ENCODE peak calls at places on chromosomes 16 and 17, in ten cellular contexts. S is activated effector memory CD4-positive, alpha-beta T cell treated with Interleukin-2 at 50 U/mL for 16 hours; K is kidney tubule cell; I is AG09309; J is NCI-H2171; C is T-helper 9 cell; H is NCI-H1436; B is AG10803; F is NCI-H524 treated with DMSO at 0.1 percent for 48 hours; M is NCI-H1105. T is an unnamed sample.

GRCh38 chr16:77744136-77744535 is 21.8 kb downstream of the NUDT7 start:
- DNase-seq in S (no peak), K (no peak), I (no peak), J (no peak), C (no peak), H (no peak), B (no peak), F (no peak), M (no peak), T (no peak)

GRCh38 chr17:42475853-42476252 is 17.2 kb downstream of the ATP6V0A1 start:
- DNase-seq in S (no peak), K (no peak), I (no peak), J (no peak), C (no peak), H (no peak), B (peak), F (no peak), M (no peak), T (no peak)

GRCh38 chr16:2511128-2511785 is 2.5 kb upstream of the ATP6V0C start:
- DNase-seq in S (no peak), K (peak), I (no peak), J (no peak), C (no peak), H (no peak), B (peak), F (no peak), M (no peak), T (peak)

GRCh38 chr17:63986842-63987615 is 11.1 kb upstream of the PRR29 start:
- DNase-seq in S (no peak), K (no peak), I (no peak), J (no peak), C (no peak), H (no peak), B (no peak), F (no peak), M (no peak), T (no peak)

GRCh38 chr17:33778505-33779398 is 476.3 kb upstream of the CCL2 start:
- DNase-seq in S (no peak), K (peak), I (peak), J (peak), C (peak), H (peak), B (peak), F (no peak), M (peak), T (peak)

GRCh38 chr17:67260051-67260987 is 15.3 kb upstream of the HELZ start:
- DNase-seq in S (no peak), K (no peak), I (peak), J (no peak), C (no peak), H (no peak), B (peak), F (no peak), M (no peak), T (peak)

GRCh38 chr17:6548578-6549330 is 7.6 kb downstream of the PITPNM3 start:
- DNase-seq in S (no peak), K (no peak), I (no peak), J (no peak), C (no peak), H (no peak), B (no peak), F (no peak), M (no peak), T (no peak)

GRCh38 chr17:280216-280615 is 72.4 kb downstream of the RPH3AL start:
- DNase-seq in S (no peak), K (no peak), I (no peak), J (no peak), C (no peak), H (no peak), B (no peak), F (no peak), M (no peak), T (no peak)

GRCh38 chr17:65177901-65178300 is 40.7 kb downstream of the RGS9 start:
- DNase-seq in S (no peak), K (peak), I (no peak), J (no peak), C (no peak), H (no peak), B (peak), F (no peak), M (no peak), T (peak)

GRCh38 chr16:47886631-47887415 is 269.0 kb downstream of the ABCC12 start:
- DNase-seq in S (no peak), K (no peak), I (no peak), J (no peak), C (no peak), H (no peak), B (no peak), F (no peak), M (no peak), T (no peak)

GRCh38 chr17:66310528-66311148 is 8.2 kb downstream of the PRKCA start:
- DNase-seq in S (no peak), K (no peak), I (no peak), J (no peak), C (no peak), H (peak), B (no peak), F (no peak), M (no peak), T (no peak)

GRCh38 chr16:69301187-69301586 is 10.0 kb upstream of the VPS4A start:
- DNase-seq in S (no peak), K (no peak), I (no peak), J (no peak), C (no peak), H (no peak), B (no peak), F (no peak), M (no peak), T (no peak)

GRCh38 chr17:74325743-74326379 is at the start of gene KIF19:
- DNase-seq in S (peak), K (no peak), I (no peak), J (no peak), C (peak), H (peak), B (no peak), F (no peak), M (no peak), T (no peak)

GRCh38 chr16:23901178-23902131 is 65.7 kb downstream of the PRKCB start:
- DNase-seq in S (no peak), K (no peak), I (no peak), J (no peak), C (no peak), H (no peak), B (no peak), F (no peak), M (no peak), T (no peak)

GRCh38 chr17:78013683-78014467 is 55.4 kb downstream of the TNRC6C start:
- DNase-seq in S (peak), K (peak), I (no peak), J (peak), C (peak), H (peak), B (peak), F (peak), M (peak), T (peak)

GRCh38 chr16:30559690-30560089 is 1.5 kb upstream of the ZNF764 start:
- DNase-seq in S (no peak), K (no peak), I (no peak), J (no peak), C (no peak), H (no peak), B (no peak), F (no peak), M (no peak), T (no peak)

GRCh38 chr17:41542357-41542756 is 14.2 kb upstream of the KRT19 start:
- DNase-seq in S (no peak), K (no peak), I (no peak), J (no peak), C (no peak), H (no peak), B (no peak), F (no peak), M (no peak), T (no peak)

GRCh38 chr16:66927012-66927436 is 1.7 kb upstream of the RRAD start:
- DNase-seq in S (no peak), K (peak), I (peak), J (no peak), C (no peak), H (no peak), B (peak), F (no peak), M (no peak), T (peak)

GRCh38 chr17:60421273-60422161 is 772 bp upstream of the CHCT1 start:
- DNase-seq in S (peak), K (peak), I (no peak), J (peak), C (peak), H (no peak), B (peak), F (peak), M (no peak), T (peak)

GRCh38 chr17:48307814-48308411 is 122.1 kb downstream of the SKAP1 start:
- DNase-seq in S (peak), K (peak), I (peak), J (peak), C (peak), H (peak), B (peak), F (no peak), M (peak), T (peak)

GRCh38 chr16:66342294-66342900 is 24.1 kb upstream of the CDH5 start:
- DNase-seq in S (no peak), K (peak), I (no peak), J (no peak), C (no peak), H (no peak), B (no peak), F (no peak), M (no peak), T (no peak)

GRCh38 chr17:27315796-27316465 is 22.0 kb downstream of the WSB1 start:
- DNase-seq in S (no peak), K (peak), I (no peak), J (no peak), C (no peak), H (no peak), B (no peak), F (peak), M (no peak), T (peak)

GRCh38 chr17:32261521-32261792 is 4.2 kb upstream of the RHBDL3 start:
- DNase-seq in S (no peak), K (peak), I (no peak), J (no peak), C (no peak), H (no peak), B (no peak), F (no peak), M (no peak), T (no peak)

GRCh38 chr17:37050905-37051304 is 102.2 kb downstream of the AATF start:
- DNase-seq in S (no peak), K (peak), I (no peak), J (no peak), C (no peak), H (no peak), B (no peak), F (no peak), M (no peak), T (peak)

GRCh38 chr17:74599531-74599939 is 7.5 kb upstream of the CD300LD start:
- DNase-seq in S (no peak), K (no peak), I (no peak), J (peak), C (no peak), H (no peak), B (no peak), F (no peak), M (no peak), T (no peak)

GRCh38 chr16:28596115-28596630 is 677 bp downstream of the SULT1A2 start:
- DNase-seq in S (no peak), K (no peak), I (no peak), J (no peak), C (no peak), H (no peak), B (no peak), F (no peak), M (no peak), T (no peak)

GRCh38 chr17:13646411-13646810 is 44.7 kb upstream of the HS3ST3A1 start:
- DNase-seq in S (no peak), K (no peak), I (no peak), J (no peak), C (no peak), H (no peak), B (peak), F (no peak), M (no peak), T (no peak)

GRCh38 chr17:82862191-82862590 is 22.4 kb upstream of the ZNF750 start:
- DNase-seq in S (no peak), K (no peak), I (no peak), J (no peak), C (no peak), H (no peak), B (no peak), F (no peak), M (no peak), T (no peak)

T was measured in renal cortical epithelial cell.